ENCODE peak calls at places on chromosomes 6 and 20, in five cellular contexts. One of them, this sample, is unnamed.

GRCh38 chr6:4066029-4066755 is 12.7 kb downstream of the FAM217A start:
- DNase-seq in fibroblast of gingiva: no peak
- DNase-seq in stimulated activated CD8-positive, alpha-beta memory T cell treated with anti-CD3 and anti-CD28 coated beads, Interleukin-4, amount 100 ng/mL, for 24 hours: no peak
- DNase-seq in sigmoid colon: no peak
- DNase-seq in activated naive CD4-positive, alpha-beta T cell treated with Interleukin-2 at 50 U/mL for 16 hours: no peak
- DNase-seq in this sample: no peak

GRCh38 chr6:83199865-83200230 is 6.7 kb downstream of the RWDD2A start:
- DNase-seq in fibroblast of gingiva: no peak
- DNase-seq in stimulated activated CD8-positive, alpha-beta memory T cell treated with anti-CD3 and anti-CD28 coated beads, Interleukin-4, amount 100 ng/mL, for 24 hours: no peak
- DNase-seq in sigmoid colon: no peak
- DNase-seq in activated naive CD4-positive, alpha-beta T cell treated with Interleukin-2 at 50 U/mL for 16 hours: no peak
- DNase-seq in this sample: peak; percentile 52

GRCh38 chr6:159595173-159595572 is 97.9 kb downstream of the SOD2 start:
- DNase-seq in fibroblast of gingiva: peak; percentile 92
- DNase-seq in stimulated activated CD8-positive, alpha-beta memory T cell treated with anti-CD3 and anti-CD28 coated beads, Interleukin-4, amount 100 ng/mL, for 24 hours: no peak
- DNase-seq in sigmoid colon: no peak
- DNase-seq in activated naive CD4-positive, alpha-beta T cell treated with Interleukin-2 at 50 U/mL for 16 hours: no peak
- DNase-seq in this sample: peak; percentile 68

GRCh38 chr20:46682063-46682821 is 7.0 kb downstream of the TP53RK start:
- DNase-seq in fibroblast of gingiva: no peak
- DNase-seq in stimulated activated CD8-positive, alpha-beta memory T cell treated with anti-CD3 and anti-CD28 coated beads, Interleukin-4, amount 100 ng/mL, for 24 hours: no peak
- DNase-seq in sigmoid colon: no peak
- DNase-seq in activated naive CD4-positive, alpha-beta T cell treated with Interleukin-2 at 50 U/mL for 16 hours: no peak
- DNase-seq in this sample: no peak

GRCh38 chr6:72386324-72386723 is 235.5 kb upstream of the KCNQ5 start:
- DNase-seq in fibroblast of gingiva: no peak
- DNase-seq in stimulated activated CD8-positive, alpha-beta memory T cell treated with anti-CD3 and anti-CD28 coated beads, Interleukin-4, amount 100 ng/mL, for 24 hours: no peak
- DNase-seq in sigmoid colon: no peak
- DNase-seq in activated naive CD4-positive, alpha-beta T cell treated with Interleukin-2 at 50 U/mL for 16 hours: no peak
- DNase-seq in this sample: no peak

GRCh38 chr6:1593286-1593957 is 16.3 kb upstream of the FOXC1 start:
- DNase-seq in fibroblast of gingiva: no peak
- DNase-seq in stimulated activated CD8-positive, alpha-beta memory T cell treated with anti-CD3 and anti-CD28 coated beads, Interleukin-4, amount 100 ng/mL, for 24 hours: no peak
- DNase-seq in sigmoid colon: no peak
- DNase-seq in activated naive CD4-positive, alpha-beta T cell treated with Interleukin-2 at 50 U/mL for 16 hours: no peak
- DNase-seq in this sample: no peak

GRCh38 chr6:133555726-133556125 is 314.6 kb downstream of the EYA4 start:
- DNase-seq in fibroblast of gingiva: no peak
- DNase-seq in stimulated activated CD8-positive, alpha-beta memory T cell treated with anti-CD3 and anti-CD28 coated beads, Interleukin-4, amount 100 ng/mL, for 24 hours: no peak
- DNase-seq in sigmoid colon: no peak
- DNase-seq in activated naive CD4-positive, alpha-beta T cell treated with Interleukin-2 at 50 U/mL for 16 hours: no peak
- DNase-seq in this sample: no peak

GRCh38 chr20:50848846-50849673 is 54.2 kb downstream of the BCAS4 start:
- DNase-seq in fibroblast of gingiva: no peak
- DNase-seq in stimulated activated CD8-positive, alpha-beta memory T cell treated with anti-CD3 and anti-CD28 coated beads, Interleukin-4, amount 100 ng/mL, for 24 hours: no peak
- DNase-seq in sigmoid colon: no peak
- DNase-seq in activated naive CD4-positive, alpha-beta T cell treated with Interleukin-2 at 50 U/mL for 16 hours: no peak
- DNase-seq in this sample: peak; percentile 25

GRCh38 chr6:10297825-10298224 is 117.0 kb downstream of the TFAP2A start:
- DNase-seq in fibroblast of gingiva: peak; percentile 15
- DNase-seq in stimulated activated CD8-positive, alpha-beta memory T cell treated with anti-CD3 and anti-CD28 coated beads, Interleukin-4, amount 100 ng/mL, for 24 hours: no peak
- DNase-seq in sigmoid colon: no peak
- DNase-seq in activated naive CD4-positive, alpha-beta T cell treated with Interleukin-2 at 50 U/mL for 16 hours: no peak
- DNase-seq in this sample: no peak

GRCh38 chr6:84897874-84898635 is 133.7 kb upstream of the TBX18 start:
- DNase-seq in fibroblast of gingiva: peak; percentile 96
- DNase-seq in stimulated activated CD8-positive, alpha-beta memory T cell treated with anti-CD3 and anti-CD28 coated beads, Interleukin-4, amount 100 ng/mL, for 24 hours: no peak
- DNase-seq in sigmoid colon: no peak
- DNase-seq in activated naive CD4-positive, alpha-beta T cell treated with Interleukin-2 at 50 U/mL for 16 hours: no peak
- DNase-seq in this sample: no peak

GRCh38 chr6:168683621-168684020 is 242.6 kb downstream of the SMOC2 start:
- DNase-seq in fibroblast of gingiva: no peak
- DNase-seq in stimulated activated CD8-positive, alpha-beta memory T cell treated with anti-CD3 and anti-CD28 coated beads, Interleukin-4, amount 100 ng/mL, for 24 hours: no peak
- DNase-seq in sigmoid colon: no peak
- DNase-seq in activated naive CD4-positive, alpha-beta T cell treated with Interleukin-2 at 50 U/mL for 16 hours: no peak
- DNase-seq in this sample: no peak

GRCh38 chr6:6515691-6516607 is 72.6 kb upstream of the LY86 start:
- DNase-seq in fibroblast of gingiva: no peak
- DNase-seq in stimulated activated CD8-positive, alpha-beta memory T cell treated with anti-CD3 and anti-CD28 coated beads, Interleukin-4, amount 100 ng/mL, for 24 hours: peak; percentile 31
- DNase-seq in sigmoid colon: no peak
- DNase-seq in activated naive CD4-positive, alpha-beta T cell treated with Interleukin-2 at 50 U/mL for 16 hours: peak; percentile 37
- DNase-seq in this sample: no peak

GRCh38 chr6:99183066-99183465 is 166.4 kb downstream of the FAXC start:
- DNase-seq in fibroblast of gingiva: no peak
- DNase-seq in stimulated activated CD8-positive, alpha-beta memory T cell treated with anti-CD3 and anti-CD28 coated beads, Interleukin-4, amount 100 ng/mL, for 24 hours: no peak
- DNase-seq in sigmoid colon: no peak
- DNase-seq in activated naive CD4-positive, alpha-beta T cell treated with Interleukin-2 at 50 U/mL for 16 hours: no peak
- DNase-seq in this sample: no peak

GRCh38 chr6:159715605-159716004 is 11.7 kb upstream of the WTAP start:
- DNase-seq in fibroblast of gingiva: no peak
- DNase-seq in stimulated activated CD8-positive, alpha-beta memory T cell treated with anti-CD3 and anti-CD28 coated beads, Interleukin-4, amount 100 ng/mL, for 24 hours: no peak
- DNase-seq in sigmoid colon: no peak
- DNase-seq in activated naive CD4-positive, alpha-beta T cell treated with Interleukin-2 at 50 U/mL for 16 hours: no peak
- DNase-seq in this sample: no peak

GRCh38 chr6:149480502-149481280 is 4.1 kb downstream of the ZC3H12D start:
- DNase-seq in fibroblast of gingiva: no peak
- DNase-seq in stimulated activated CD8-positive, alpha-beta memory T cell treated with anti-CD3 and anti-CD28 coated beads, Interleukin-4, amount 100 ng/mL, for 24 hours: no peak
- DNase-seq in sigmoid colon: no peak
- DNase-seq in activated naive CD4-positive, alpha-beta T cell treated with Interleukin-2 at 50 U/mL for 16 hours: peak; percentile 62
- DNase-seq in this sample: no peak

GRCh38 chr6:145904878-145905277 is 59.3 kb downstream of the SHPRH start:
- DNase-seq in fibroblast of gingiva: no peak
- DNase-seq in stimulated activated CD8-positive, alpha-beta memory T cell treated with anti-CD3 and anti-CD28 coated beads, Interleukin-4, amount 100 ng/mL, for 24 hours: no peak
- DNase-seq in sigmoid colon: no peak
- DNase-seq in activated naive CD4-positive, alpha-beta T cell treated with Interleukin-2 at 50 U/mL for 16 hours: no peak
- DNase-seq in this sample: no peak

GRCh38 chr6:48061630-48062029 is 49.4 kb downstream of the PTCHD4 start:
- DNase-seq in fibroblast of gingiva: peak; percentile 61
- DNase-seq in stimulated activated CD8-positive, alpha-beta memory T cell treated with anti-CD3 and anti-CD28 coated beads, Interleukin-4, amount 100 ng/mL, for 24 hours: no peak
- DNase-seq in sigmoid colon: no peak
- DNase-seq in activated naive CD4-positive, alpha-beta T cell treated with Interleukin-2 at 50 U/mL for 16 hours: no peak
- DNase-seq in this sample: no peak

GRCh38 chr6:145327497-145328055 is 407.7 kb downstream of the EPM2A start:
- DNase-seq in fibroblast of gingiva: peak; percentile 49
- DNase-seq in stimulated activated CD8-positive, alpha-beta memory T cell treated with anti-CD3 and anti-CD28 coated beads, Interleukin-4, amount 100 ng/mL, for 24 hours: no peak
- DNase-seq in sigmoid colon: no peak
- DNase-seq in activated naive CD4-positive, alpha-beta T cell treated with Interleukin-2 at 50 U/mL for 16 hours: no peak
- DNase-seq in this sample: no peak

This sample was measured in adrenal gland.